ENCODE peak calls at places on chromosomes 3 and 15, in four cellular contexts. F is CD8-positive, alpha-beta T cell; S is cardiac muscle cell; V is heart left ventricle. P is an unnamed sample. For H3K4me1 and H3K36me3, the result is how much of the 10 kb centered on the place peaks cover.

GRCh38 chr3:11522953-11523792 is 120.5 kb downstream of the VGLL4 start:
- DNase-seq in V (no peak), F (no peak), S (no peak), P (no peak)

GRCh38 chr3:178655488-178655887 is 119.3 kb downstream of the KCNMB2 start:
- DNase-seq in V (no peak), S (no peak), F (no peak), P (no peak)

GRCh38 chr3:134056464-134056891 is 26.8 kb upstream of the SLCO2A1 start:
- DNase-seq in S (peak), V (no peak), F (no peak), P (no peak)

GRCh38 chr3:173354124-173354523 is 43.4 kb upstream of the NLGN1 start:
- DNase-seq in S (no peak), V (no peak), F (no peak), P (no peak)

GRCh38 chr3:195875482-195876236 is 32.7 kb downstream of the TNK2 start:
- DNase-seq in F (no peak), S (no peak), V (no peak), P (no peak)

GRCh38 chr3:73094127-73094526 is 32.7 kb downstream of the EBLN2 start:
- DNase-seq in F (no peak), S (no peak), V (no peak), P (peak)

GRCh38 chr3:146275476-146275875 is 24.6 kb upstream of the PLSCR4 start:
- DNase-seq in V (no peak), S (no peak), F (no peak), P (no peak)

GRCh38 chr3:127775398-127776109 is 46.8 kb downstream of the MGLL start:
- DNase-seq in F (no peak), V (peak), S (peak), P (no peak)

GRCh38 chr15:88401972-88402656 is 65.1 kb downstream of the MRPL46 start:
- DNase-seq in F (no peak), V (peak), S (no peak), P (no peak)

GRCh38 chr3:16388850-16389411 is 123.9 kb downstream of the OXNAD1 start:
- DNase-seq in S (peak), V (no peak), F (no peak), P (no peak)

GRCh38 chr15:68310811-68311463 is 33.4 kb downstream of the FEM1B start:
- DNase-seq in V (no peak), S (no peak), F (no peak), P (peak)

GRCh38 chr15:55992769-55993110 is 672 bp downstream of the NEDD4 start:
- DNase-seq in F (no peak), V (no peak), S (no peak), P (peak)

GRCh38 chr15:47803767-47804166 is 86.5 kb downstream of the SEMA6D start:
- DNase-seq in S (no peak), F (no peak), V (no peak), P (no peak)

GRCh38 chr3:179028408-179028807 is 43.2 kb downstream of the ZMAT3 start:
- DNase-seq in S (peak), V (no peak), F (no peak), P (no peak)

GRCh38 chr15:69926011-69926410 is 171.7 kb downstream of the TLE3 start:
- DNase-seq in V (no peak), F (no peak), S (peak), P (no peak)

GRCh38 chr15:90322531-90322930 is 29.6 kb upstream of the ZNF774 start:
- DNase-seq in V (no peak), F (no peak), S (no peak), P (peak)

GRCh38 chr15:90316139-90316538 is 35.9 kb upstream of the ZNF774 start:
- DNase-seq in F (no peak), V (no peak), S (no peak), P (no peak)

GRCh38 chr15:90318591-90318990 is 33.5 kb upstream of the ZNF774 start:
- DNase-seq in F (no peak), S (no peak), V (no peak), P (no peak)

GRCh38 chr15:90320885-90321278 is 31.2 kb upstream of the ZNF774 start:
- DNase-seq in S (no peak), F (no peak), V (no peak), P (no peak)

DNA sequence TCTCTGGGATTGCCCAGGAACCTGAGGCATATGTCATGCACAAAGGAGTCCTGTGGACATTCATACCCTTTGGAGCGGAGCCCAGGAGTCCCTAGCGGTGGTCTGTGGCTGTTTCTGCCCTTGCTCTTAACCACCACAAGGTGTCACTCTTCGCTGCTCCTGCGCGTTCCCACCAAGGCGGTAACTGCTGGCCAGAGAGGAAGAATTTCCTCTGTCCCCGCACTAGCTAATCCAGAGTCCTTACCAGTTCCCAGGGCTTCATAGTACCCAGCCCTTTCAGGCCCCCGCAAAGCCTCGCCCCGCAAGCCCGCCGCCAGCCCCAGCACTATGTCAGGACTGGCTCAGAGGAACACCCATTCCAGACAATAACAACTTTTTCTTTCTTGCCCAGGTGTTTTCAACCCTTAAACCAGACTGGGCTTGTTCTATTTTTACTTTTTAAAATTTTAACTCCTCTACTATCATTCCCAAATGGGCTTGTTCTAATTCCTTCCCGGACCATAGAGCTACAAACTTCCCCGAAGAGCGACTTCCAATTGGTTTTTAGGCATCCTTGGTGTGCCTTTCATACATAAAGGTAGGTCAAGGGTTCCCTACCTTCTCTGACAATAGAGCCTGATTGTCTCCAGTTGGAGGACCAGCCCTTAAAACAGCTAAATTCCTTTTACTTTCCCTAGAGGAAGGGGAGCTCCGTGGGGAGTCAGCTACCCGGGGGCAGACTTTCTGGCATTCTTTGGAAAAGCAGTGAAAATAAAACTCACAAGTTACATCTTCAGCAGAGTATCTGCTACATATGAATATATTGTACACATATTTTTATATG is 31.8 kb upstream of the ZNF774 start:
- DNase-seq in V (peak), F (peak), S (peak), P (peak)
- H3K4me3 ChIP-seq in V (no peak), F (no peak), S (no peak), P (no peak)

DNA sequence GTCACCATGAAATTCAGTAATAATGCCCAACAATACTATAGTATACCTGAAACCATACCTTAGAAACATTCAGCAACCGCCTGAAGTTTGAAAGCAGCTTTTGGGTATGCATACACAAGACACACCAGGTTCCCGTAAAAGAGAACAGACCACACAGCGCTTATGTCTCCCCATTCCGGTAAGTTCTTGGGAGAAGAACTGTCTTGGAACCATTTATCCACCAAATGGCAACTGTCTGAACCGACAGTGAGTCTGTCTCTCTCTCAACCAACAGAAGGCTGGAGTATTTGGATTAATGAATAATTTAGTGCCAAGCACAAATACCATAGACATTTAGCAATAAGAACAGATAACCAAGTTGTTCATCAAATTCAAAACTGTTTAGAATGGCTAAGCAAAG is 7.6 kb downstream of the RGMA start:
- DNase-seq in F (no peak), V (no peak), S (no peak), P (no peak)
- H3K4me1 ChIP-seq in F (under half), V (under half), S (under half), P (under half)

GRCh38 chr15:65877752-65878151 is 8.5 kb downstream of the RAB11A start:
- DNase-seq in S (no peak), V (no peak), F (no peak), P (no peak)
- H3K36me3 ChIP-seq in S (half or more), V (half or more), F (under half), P (half or more)

GRCh38 chr3:61848885-61849284 is 287.5 kb downstream of the PTPRG start:
- DNase-seq in F (no peak), S (peak), V (peak), P (no peak)
- H3K4me3 ChIP-seq in F (no peak), S (no peak), V (no peak), P (no peak)

GRCh38 chr15:59224474-59224873 is 17.8 kb downstream of the LDHAL6B start:
- DNase-seq in V (peak), S (peak), F (no peak), P (no peak)

GRCh38 chr15:59222906-59223579 is 16.4 kb downstream of the LDHAL6B start:
- DNase-seq in S (no peak), V (no peak), F (no peak), P (no peak)

GRCh38 chr15:59221479-59221878 is 14.8 kb downstream of the LDHAL6B start:
- DNase-seq in S (no peak), V (no peak), F (no peak), P (no peak)

GRCh38 chr15:59223736-59224135 is 17.1 kb downstream of the LDHAL6B start:
- DNase-seq in V (no peak), F (no peak), S (peak), P (no peak)

DNA sequence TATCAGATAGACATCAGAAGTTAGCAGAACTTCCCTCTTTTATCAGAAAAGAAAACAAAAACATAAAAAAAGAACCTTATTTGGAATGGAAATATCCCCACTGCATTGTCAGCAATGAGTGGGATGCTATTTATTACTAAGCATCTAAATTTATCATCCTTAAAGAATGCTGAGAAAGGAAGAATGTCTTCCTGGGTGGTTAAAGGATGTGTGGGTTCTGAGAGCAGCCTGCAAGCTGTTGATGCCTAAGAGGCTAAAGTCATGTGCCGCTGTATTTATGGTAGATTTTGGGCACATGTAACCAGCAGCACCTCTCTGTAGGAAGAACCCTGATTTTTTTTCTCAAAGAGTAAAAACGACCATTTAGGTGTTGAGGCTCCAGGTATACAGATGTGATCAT is 15.5 kb downstream of the LDHAL6B start:
- DNase-seq in F (no peak), V (no peak), S (peak), P (no peak)
- H3K4me1 ChIP-seq in F (under half), V (under half), S (under half), P (under half)